ENCODE peak calls at places on chromosomes 1 and 21, in five cellular contexts. B is AG08395, X is ELR, F is NCI-H1105 treated with DMSO at 0.1 percent for 48 hours, O is GM04504. G is an unnamed sample.

GRCh38 chr21:26117324-26117971 is 53.1 kb downstream of the APP start:
- DNase-seq in X (no peak), B (no peak), F (no peak), O (no peak), G (no peak)

GRCh38 chr1:33211972-33212371 is 30.1 kb upstream of the TRIM62 start:
- DNase-seq in O (no peak), B (no peak), F (no peak), X (no peak), G (no peak)

GRCh38 chr1:196546272-196547245 is 61.7 kb downstream of the KCNT2 start:
- DNase-seq in F (no peak), O (no peak), X (no peak), B (no peak), G (no peak)

GRCh38 chr1:102783487-102783886 is 324.8 kb downstream of the COL11A1 start:
- DNase-seq in F (no peak), B (no peak), X (no peak), O (no peak), G (no peak)

GRCh38 chr21:44932366-44933181 is 7.3 kb upstream of the SLX9 start:
- DNase-seq in O (no peak), F (peak; percentile 12), X (peak; percentile 14), B (peak; percentile 70), G (no peak)

GRCh38 chr1:150887018-150887417 is at the start of gene CTXND2:
- DNase-seq in O (no peak), F (no peak), X (no peak), B (no peak), G (peak; percentile 5)

GRCh38 chr1:77347646-77348045 is 65.8 kb downstream of the AK5 start:
- DNase-seq in B (peak; percentile 90), X (peak; percentile 97), O (peak; percentile 92), F (no peak), G (peak; percentile 96)

GRCh38 chr1:113226118-113226517 is 153.1 kb downstream of the LRIG2 start:
- DNase-seq in F (no peak), O (no peak), X (no peak), B (no peak), G (no peak)

GRCh38 chr1:182611787-182612186 is 7.6 kb upstream of the RGS16 start:
- DNase-seq in F (peak; percentile 92), X (no peak), B (no peak), O (no peak), G (no peak)

GRCh38 chr1:160308451-160309182 is 23.7 kb upstream of the PEX19 start:
- DNase-seq in B (no peak), F (no peak), X (no peak), O (no peak), G (no peak)

GRCh38 chr1:71269823-71270222 is 189.0 kb upstream of the ZRANB2 start:
- DNase-seq in X (no peak), O (peak; percentile 5), F (no peak), B (peak; percentile 28), G (no peak)

GRCh38 chr1:118947790-118948189 is 40.4 kb downstream of the TBX15 start:
- DNase-seq in B (peak; percentile 74), O (no peak), X (peak; percentile 92), F (no peak), G (peak; percentile 90)

GRCh38 chr21:36700295-36700960 is 1.5 kb downstream of the SIM2 start:
- DNase-seq in F (peak; percentile 21), X (no peak), B (no peak), O (no peak), G (no peak)

GRCh38 chr1:8908388-8909151 is 30.1 kb upstream of the ENO1 start:
- DNase-seq in O (no peak), X (no peak), F (no peak), B (no peak), G (no peak)

GRCh38 chr1:222926566-222926965 is 111.7 kb downstream of the DISP1 start:
- DNase-seq in O (peak; percentile 44), F (peak; percentile 33), X (peak; percentile 75), B (peak; percentile 69), G (peak; percentile 41)

GRCh38 chr1:245666412-245666811 is 511.6 kb downstream of the KIF26B start:
- DNase-seq in O (no peak), F (no peak), X (no peak), B (no peak), G (no peak)

GRCh38 chr1:212606734-212607205 is 1.8 kb upstream of the ATF3 start:
- DNase-seq in B (no peak), F (peak; percentile 40), X (peak; percentile 19), O (no peak), G (no peak)

GRCh38 chr1:30043256-30043655 is 680.1 kb downstream of the MATN1 start:
- DNase-seq in F (no peak), X (no peak), B (no peak), O (no peak), G (no peak)

GRCh38 chr1:168085401-168085872 is 51.3 kb downstream of the GPR161 start:
- DNase-seq in O (no peak), X (no peak), F (no peak), B (peak; percentile 17), G (no peak)

GRCh38 chr1:176949033-176949662 is 215.4 kb downstream of the ASTN1 start:
- DNase-seq in F (no peak), X (peak; percentile 62), B (peak; percentile 56), O (peak; percentile 17), G (peak; percentile 56)

GRCh38 chr1:154963643-154964042 is 2.1 kb upstream of the PYGO2 start:
- DNase-seq in O (no peak), B (no peak), F (no peak), X (no peak), G (no peak)

GRCh38 chr1:115679141-115679611 is 37.4 kb downstream of the VANGL1 start:
- DNase-seq in F (no peak), B (peak; percentile 95), O (peak; percentile 39), X (peak; percentile 74), G (peak; percentile 71)

G was measured in EL.